ENCODE peak calls at places on chromosome 18, in seven cellular contexts. Z is kidney glomerular epithelial cell; S is NCI-H510A; R is fibroblast of pulmonary artery; W is cardiac fibroblast; Y is GM23248; U is stimulated activated CD8-positive, alpha-beta memory T cell treated with anti-CD3 and anti-CD28 coated beads, Interleukin-15, amount 100 ng/mL, for 24 hours. D is an unnamed sample.

GRCh38 chr18:70576281-70577022 is 287.6 kb downstream of the SOCS6 start:
- DNase-seq in Z (no peak), S (no peak), R (no peak), W (no peak), Y (no peak), U (no peak), D (no peak)

GRCh38 chr18:71105078-71105819 is 816.4 kb downstream of the SOCS6 start:
- DNase-seq in Z (no peak), S (no peak), R (peak; percentile 75), W (peak; percentile 67), Y (peak; percentile 65), U (no peak), D (no peak)

GRCh38 chr18:8898990-8899389 is 193.6 kb downstream of the MTCL1 start:
- DNase-seq in Z (no peak), S (no peak), R (no peak), W (peak; percentile 5), Y (no peak), U (no peak), D (no peak)

GRCh38 chr18:7038330-7038846 is 79.2 kb downstream of the LAMA1 start:
- DNase-seq in Z (peak; percentile 99), S (peak; percentile 87), R (peak; percentile 100), W (peak; percentile 99), Y (peak; percentile 100), U (no peak), D (no peak)

GRCh38 chr18:48781990-48782368 is 168.8 kb downstream of the SMAD7 start:
- DNase-seq in Z (no peak), S (no peak), R (no peak), W (no peak), Y (peak; percentile 30), U (no peak), D (no peak)

GRCh38 chr18:44818668-44819403 is 138.1 kb downstream of the SETBP1 start:
- DNase-seq in Z (no peak), S (no peak), R (no peak), W (no peak), Y (no peak), U (no peak), D (no peak)

GRCh38 chr18:77858331-77858730 is 608.7 kb downstream of the GALR1 start:
- DNase-seq in Z (no peak), S (peak; percentile 89), R (no peak), W (no peak), Y (no peak), U (no peak), D (no peak)

GRCh38 chr18:28125051-28125450 is 51.9 kb downstream of the CDH2 start:
- DNase-seq in Z (no peak), S (no peak), R (peak; percentile 49), W (peak; percentile 24), Y (no peak), U (no peak), D (no peak)

GRCh38 chr18:47863041-47863440 is 67.4 kb downstream of the SMAD2 start:
- DNase-seq in Z (no peak), S (no peak), R (peak; percentile 13), W (peak; percentile 36), Y (no peak), U (no peak), D (no peak)

GRCh38 chr18:42157420-42157819 is 202.4 kb downstream of the PIK3C3 start:
- DNase-seq in Z (no peak), S (no peak), R (no peak), W (no peak), Y (no peak), U (no peak), D (no peak)

GRCh38 chr18:36593001-36593400 is 235.8 kb downstream of the TPGS2 start:
- DNase-seq in Z (no peak), S (no peak), R (peak; percentile 29), W (no peak), Y (peak; percentile 40), U (no peak), D (no peak)

GRCh38 chr18:75478996-75479870 is 51.7 kb upstream of the SMIM21 start:
- DNase-seq in Z (peak; percentile 52), S (peak; percentile 57), R (peak; percentile 75), W (peak; percentile 78), Y (peak; percentile 69), U (no peak), D (no peak)

GRCh38 chr18:493974-494601 is 6.4 kb downstream of the COLEC12 start:
- DNase-seq in Z (no peak), S (no peak), R (no peak), W (peak; percentile 67), Y (peak; percentile 32), U (no peak), D (no peak)

GRCh38 chr18:5178519-5178918 is 18.5 kb downstream of the AKAIN1 start:
- DNase-seq in Z (no peak), S (no peak), R (no peak), W (no peak), Y (no peak), U (no peak), D (no peak)

GRCh38 chr18:25351773-25352628 is at the start of gene ZNF521:
- DNase-seq in Z (peak; percentile 67), S (peak; percentile 53), R (peak; percentile 84), W (peak; percentile 92), Y (peak; percentile 91), U (peak; percentile 13), D (peak; percentile 80)

GRCh38 chr18:681985-682384 is 24.5 kb downstream of the TYMS start:
- DNase-seq in Z (no peak), S (no peak), R (no peak), W (no peak), Y (no peak), U (no peak), D (no peak)

GRCh38 chr18:59265246-59266018 is 7.8 kb downstream of the RAX start:
- DNase-seq in Z (no peak), S (peak; percentile 76), R (no peak), W (no peak), Y (peak; percentile 26), U (no peak), D (peak; percentile 45)

GRCh38 chr18:58417752-58418151 is 211.1 kb downstream of the ALPK2 start:
- DNase-seq in Z (no peak), S (no peak), R (peak; percentile 90), W (peak; percentile 67), Y (peak; percentile 64), U (no peak), D (no peak)

GRCh38 chr18:39600894-39601293 is 2035.3 kb upstream of the CELF4 start:
- DNase-seq in Z (no peak), S (no peak), R (peak; percentile 33), W (peak; percentile 56), Y (no peak), U (no peak), D (no peak)

GRCh38 chr18:34794346-34794745 is 84.2 kb downstream of the DTNA start:
- DNase-seq in Z (peak; percentile 34), S (no peak), R (no peak), W (no peak), Y (no peak), U (no peak), D (no peak)

GRCh38 chr18:39862341-39862740 is 2092.7 kb upstream of the PIK3C3 start:
- DNase-seq in Z (no peak), S (no peak), R (peak; percentile 62), W (peak; percentile 33), Y (peak; percentile 38), U (no peak), D (no peak)

GRCh38 chr18:58714821-58715220 is 43.6 kb downstream of the MALT1 start:
- DNase-seq in Z (no peak), S (no peak), R (no peak), W (no peak), Y (no peak), U (no peak), D (no peak)

GRCh38 chr18:28793911-28794310 is 617.0 kb upstream of the CDH2 start:
- DNase-seq in Z (no peak), S (no peak), R (peak; percentile 47), W (peak; percentile 39), Y (no peak), U (no peak), D (no peak)

GRCh38 chr18:77138270-77138669 is 5.7 kb upstream of the MBP start:
- DNase-seq in Z (no peak), S (no peak), R (no peak), W (peak; percentile 34), Y (peak; percentile 32), U (no peak), D (no peak)

GRCh38 chr18:44840053-44840826 is 159.6 kb downstream of the SETBP1 start:
- DNase-seq in Z (no peak), S (no peak), R (peak; percentile 43), W (peak; percentile 46), Y (no peak), U (no peak), D (no peak)

GRCh38 chr18:58860747-58861224 is 3.9 kb upstream of the ZNF532 start:
- DNase-seq in Z (no peak), S (no peak), R (peak; percentile 72), W (peak; percentile 75), Y (peak; percentile 45), U (no peak), D (no peak)

GRCh38 chr18:79567481-79568147 is 112.0 kb upstream of the CTDP1 start:
- DNase-seq in Z (peak; percentile 63), S (no peak), R (peak; percentile 93), W (peak; percentile 91), Y (peak; percentile 92), U (no peak), D (peak; percentile 21)

GRCh38 chr18:49023938-49024341 is 73.2 kb upstream of the SMAD7 start:
- DNase-seq in Z (no peak), S (no peak), R (no peak), W (no peak), Y (no peak), U (no peak), D (no peak)

GRCh38 chr18:51417643-51418483 is 220.4 kb upstream of the MEX3C start:
- DNase-seq in Z (no peak), S (no peak), R (no peak), W (no peak), Y (no peak), U (no peak), D (no peak)

GRCh38 chr18:79942786-79943607 is 8.5 kb downstream of the SLC66A2 start:
- DNase-seq in Z (no peak), S (no peak), R (no peak), W (no peak), Y (no peak), U (no peak), D (peak; percentile 76)